ENCODE peak calls at places on chromosome 11, in ten cellular contexts. D, U, R, C, J, S, F, W, N and V are unnamed samples.

GRCh38 chr11:129814244-129814992 is 1.2 kb upstream of the TMEM45B start:
- DNase-seq in D (no peak), U (no peak), R (no peak), C (no peak), J (no peak), S (no peak), F (peak), W (no peak), N (no peak), V (no peak)

GRCh38 chr11:35106595-35106994 is 32.4 kb upstream of the CD44 start:
- DNase-seq in D (no peak), U (no peak), R (no peak), C (no peak), J (no peak), S (no peak), F (no peak), W (no peak), N (no peak), V (no peak)

GRCh38 chr11:128726464-128727139 is 32.7 kb downstream of the FLI1 start:
- DNase-seq in D (no peak), U (no peak), R (no peak), C (peak), J (no peak), S (no peak), F (no peak), W (no peak), N (no peak), V (no peak)

GRCh38 chr11:70838198-70838597 is 414.2 kb downstream of the SHANK2 start:
- DNase-seq in D (no peak), U (no peak), R (no peak), C (no peak), J (no peak), S (no peak), F (no peak), W (no peak), N (no peak), V (no peak)

GRCh38 chr11:48018561-48019229 is 38.3 kb downstream of the PTPRJ start:
- DNase-seq in D (no peak), U (no peak), R (no peak), C (no peak), J (no peak), S (peak), F (peak), W (no peak), N (no peak), V (no peak)

GRCh38 chr11:20110908-20111669 is 49.2 kb downstream of the DBX1 start:
- DNase-seq in D (peak), U (peak), R (peak), C (no peak), J (no peak), S (peak), F (peak), W (no peak), N (peak), V (peak)

GRCh38 chr11:131389582-131389981 is 19.2 kb downstream of the NTM start:
- DNase-seq in D (no peak), U (no peak), R (no peak), C (no peak), J (no peak), S (no peak), F (no peak), W (no peak), N (no peak), V (no peak)

GRCh38 chr11:64334764-64335741 is 5.0 kb upstream of the CCDC88B start:
- DNase-seq in D (peak), U (peak), R (peak), C (no peak), J (no peak), S (no peak), F (peak), W (no peak), N (peak), V (no peak)

GRCh38 chr11:63889344-63889743 is 27.6 kb downstream of the RCOR2 start:
- DNase-seq in D (no peak), U (no peak), R (no peak), C (no peak), J (no peak), S (no peak), F (no peak), W (no peak), N (peak), V (no peak)

GRCh38 chr11:43788394-43788793 is 92.2 kb upstream of the ALKBH3 start:
- DNase-seq in D (no peak), U (no peak), R (peak), C (no peak), J (no peak), S (peak), F (peak), W (no peak), N (no peak), V (no peak)

GRCh38 chr11:46710821-46711269 is 8.2 kb upstream of the F2 start:
- DNase-seq in D (peak), U (peak), R (peak), C (no peak), J (peak), S (no peak), F (no peak), W (no peak), N (no peak), V (no peak)

GRCh38 chr11:15607361-15608036 is 492.8 kb downstream of the INSC start:
- DNase-seq in D (no peak), U (no peak), R (no peak), C (no peak), J (no peak), S (no peak), F (no peak), W (no peak), N (no peak), V (no peak)

GRCh38 chr11:118411523-118411922 is 10.1 kb downstream of the ATP5MG start:
- DNase-seq in D (no peak), U (no peak), R (no peak), C (no peak), J (no peak), S (no peak), F (no peak), W (no peak), N (no peak), V (no peak)

GRCh38 chr11:124971810-124972209 is 17.8 kb downstream of the CCDC15 start:
- DNase-seq in D (no peak), U (no peak), R (no peak), C (no peak), J (no peak), S (no peak), F (no peak), W (no peak), N (no peak), V (no peak)

GRCh38 chr11:117143390-117143789 is 697 bp upstream of the PAFAH1B2 start:
- DNase-seq in D (peak), U (no peak), R (peak), C (no peak), J (no peak), S (peak), F (peak), W (no peak), N (peak), V (peak)

GRCh38 chr11:88555018-88555828 is 217.7 kb upstream of the CTSC start:
- DNase-seq in D (peak), U (peak), R (peak), C (no peak), J (no peak), S (no peak), F (no peak), W (no peak), N (no peak), V (no peak)

GRCh38 chr11:86746509-86746908 is 53.8 kb upstream of the PRSS23 start:
- DNase-seq in D (no peak), U (no peak), R (no peak), C (no peak), J (no peak), S (no peak), F (no peak), W (no peak), N (no peak), V (no peak)

GRCh38 chr11:83717551-83717950 is 431.4 kb upstream of the CCDC90B start:
- DNase-seq in D (no peak), U (no peak), R (no peak), C (no peak), J (no peak), S (no peak), F (no peak), W (no peak), N (no peak), V (no peak)

GRCh38 chr11:30895046-30895445 is 308.9 kb upstream of the MPPED2 start:
- DNase-seq in D (no peak), U (no peak), R (no peak), C (no peak), J (no peak), S (no peak), F (no peak), W (no peak), N (no peak), V (no peak)

GRCh38 chr11:68328374-68329091 is 16.1 kb downstream of the LRP5 start:
- DNase-seq in D (no peak), U (no peak), R (no peak), C (no peak), J (no peak), S (peak), F (peak), W (no peak), N (peak), V (no peak)

GRCh38 chr11:27373856-27374602 is 11.0 kb upstream of the CCDC34 start:
- DNase-seq in D (no peak), U (no peak), R (no peak), C (no peak), J (no peak), S (no peak), F (no peak), W (no peak), N (no peak), V (no peak)

GRCh38 chr11:42239102-42239501 is 779.6 kb upstream of the LRRC4C start:
- DNase-seq in D (peak), U (no peak), R (peak), C (no peak), J (no peak), S (no peak), F (no peak), W (no peak), N (no peak), V (peak)

GRCh38 chr11:72696866-72697428 is 22.7 kb upstream of the PDE2A start:
- DNase-seq in D (peak), U (no peak), R (no peak), C (no peak), J (no peak), S (no peak), F (peak), W (peak), N (peak), V (no peak)

GRCh38 chr11:126862664-126863247 is 137.8 kb downstream of the KIRREL3 start:
- DNase-seq in D (no peak), U (no peak), R (no peak), C (no peak), J (no peak), S (no peak), F (peak), W (no peak), N (no peak), V (no peak)

GRCh38 chr11:44261800-44262591 is 47.9 kb downstream of the ALX4 start:
- DNase-seq in D (no peak), U (no peak), R (no peak), C (no peak), J (no peak), S (no peak), F (no peak), W (no peak), N (no peak), V (no peak)

GRCh38 chr11:83120328-83120727 is 36.6 kb upstream of the PCF11 start:
- DNase-seq in D (peak), U (peak), R (no peak), C (no peak), J (no peak), S (no peak), F (no peak), W (no peak), N (no peak), V (no peak)

GRCh38 chr11:106581399-106581798 is 436.9 kb downstream of the GUCY1A2 start:
- DNase-seq in D (no peak), U (no peak), R (peak), C (no peak), J (no peak), S (no peak), F (no peak), W (no peak), N (peak), V (no peak)

GRCh38 chr11:71209181-71209580 is 43.2 kb downstream of the SHANK2 start:
- DNase-seq in D (no peak), U (no peak), R (no peak), C (no peak), J (no peak), S (no peak), F (no peak), W (no peak), N (no peak), V (no peak)

GRCh38 chr11:20068691-20069090 is 91.6 kb downstream of the DBX1 start:
- DNase-seq in D (no peak), U (no peak), R (no peak), C (no peak), J (no peak), S (no peak), F (no peak), W (no peak), N (no peak), V (peak)

GRCh38 chr11:35267504-35267903 is 128.5 kb downstream of the CD44 start:
- DNase-seq in D (peak), U (peak), R (no peak), C (no peak), J (no peak), S (no peak), F (no peak), W (no peak), N (no peak), V (no peak)

GRCh38 chr11:69161117-69161407 is 5.3 kb downstream of the SMIM38 start:
- DNase-seq in D (no peak), U (no peak), R (no peak), C (no peak), J (no peak), S (no peak), F (no peak), W (no peak), N (no peak), V (no peak)

GRCh38 chr11:124307093-124307492 is 6.7 kb downstream of the OR8D1 start:
- DNase-seq in D (no peak), U (no peak), R (no peak), C (no peak), J (no peak), S (no peak), F (no peak), W (no peak), N (no peak), V (no peak)

GRCh38 chr11:47950396-47950795 is 30.0 kb upstream of the PTPRJ start:
- DNase-seq in D (no peak), U (no peak), R (no peak), C (no peak), J (no peak), S (no peak), F (no peak), W (no peak), N (no peak), V (no peak)

GRCh38 chr11:47220401-47220821 is 5.6 kb downstream of the DDB2 start:
- DNase-seq in D (peak), U (no peak), R (peak), C (no peak), J (no peak), S (no peak), F (no peak), W (no peak), N (no peak), V (no peak)

GRCh38 chr11:99531468-99531867 is 510.7 kb downstream of the CNTN5 start:
- DNase-seq in D (no peak), U (no peak), R (no peak), C (no peak), J (no peak), S (no peak), F (no peak), W (no peak), N (no peak), V (no peak)

GRCh38 chr11:44627911-44628729 is 62.7 kb downstream of the CD82 start:
- DNase-seq in D (peak), U (no peak), R (no peak), C (no peak), J (no peak), S (no peak), F (no peak), W (peak), N (peak), V (no peak)

DNA sequence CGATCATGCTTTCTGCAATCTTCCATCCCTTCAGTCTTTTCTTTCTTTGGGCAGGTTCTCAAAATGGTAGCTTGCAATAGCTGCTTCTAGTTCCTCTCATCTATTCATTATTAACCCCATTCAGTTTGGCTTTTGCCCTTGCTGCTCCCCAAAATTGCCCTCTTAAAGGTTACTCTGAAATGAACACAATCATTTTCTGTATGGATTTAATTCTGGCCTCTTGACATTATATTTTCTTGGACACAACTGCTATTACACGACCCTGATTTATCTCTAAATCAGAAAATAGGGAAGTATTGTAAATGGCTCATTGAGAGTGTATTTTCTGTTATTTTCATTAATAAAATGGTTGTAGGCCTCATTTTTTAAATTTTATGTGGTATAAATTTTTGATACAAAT is at the start of gene ANGPTL5:
- DNase-seq in D (no peak), U (no peak), R (no peak), C (no peak), J (no peak), S (no peak), F (no peak), W (no peak), N (no peak), V (no peak)
- H3K4me3 ChIP-seq in D (peak), U (peak), R (peak), C (peak), J (peak), S (peak), F (peak), W (peak), N (peak), V (peak)

GRCh38 chr11:32817181-32817842 is 12.4 kb upstream of the PRRG4 start:
- DNase-seq in D (no peak), U (no peak), R (no peak), C (no peak), J (no peak), S (no peak), F (no peak), W (no peak), N (no peak), V (no peak)

GRCh38 chr11:32821917-32822560 is 7.7 kb upstream of the PRRG4 start:
- DNase-seq in D (no peak), U (no peak), R (no peak), C (no peak), J (no peak), S (no peak), F (no peak), W (no peak), N (no peak), V (no peak)

GRCh38 chr11:32819187-32819586 is 10.5 kb upstream of the PRRG4 start:
- DNase-seq in D (no peak), U (no peak), R (no peak), C (no peak), J (no peak), S (no peak), F (no peak), W (no peak), N (no peak), V (no peak)

GRCh38 chr11:32817843-32818183 is 11.9 kb upstream of the PRRG4 start:
- DNase-seq in D (no peak), U (no peak), R (no peak), C (no peak), J (no peak), S (no peak), F (no peak), W (no peak), N (no peak), V (no peak)

DNA sequence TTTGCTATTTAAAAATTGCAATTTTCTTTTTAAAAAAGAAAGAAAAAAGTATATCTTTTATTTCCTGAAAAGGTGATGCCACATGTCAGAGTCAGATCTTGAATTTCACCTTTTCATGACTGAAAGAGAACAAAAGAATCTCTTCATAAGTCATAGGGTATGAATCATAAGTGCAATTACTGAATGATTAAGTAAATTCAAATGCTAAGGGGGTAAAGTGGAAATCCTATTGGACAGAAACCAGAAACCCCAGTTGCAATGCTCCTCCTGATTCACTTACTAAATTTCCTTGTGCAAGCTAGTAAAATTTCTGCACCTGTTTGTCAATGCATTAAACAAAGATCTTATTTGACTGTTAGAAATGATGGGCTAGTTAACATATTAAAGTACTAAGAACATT is 8.2 kb upstream of the PRRG4 start:
- DNase-seq in D (no peak), U (no peak), R (no peak), C (no peak), J (no peak), S (no peak), F (no peak), W (no peak), N (no peak), V (no peak)
- H3K4me3 ChIP-seq in D (no peak), U (no peak), R (no peak), C (no peak), J (no peak), S (no peak), F (no peak), W (no peak), N (no peak), V (no peak)

DNA sequence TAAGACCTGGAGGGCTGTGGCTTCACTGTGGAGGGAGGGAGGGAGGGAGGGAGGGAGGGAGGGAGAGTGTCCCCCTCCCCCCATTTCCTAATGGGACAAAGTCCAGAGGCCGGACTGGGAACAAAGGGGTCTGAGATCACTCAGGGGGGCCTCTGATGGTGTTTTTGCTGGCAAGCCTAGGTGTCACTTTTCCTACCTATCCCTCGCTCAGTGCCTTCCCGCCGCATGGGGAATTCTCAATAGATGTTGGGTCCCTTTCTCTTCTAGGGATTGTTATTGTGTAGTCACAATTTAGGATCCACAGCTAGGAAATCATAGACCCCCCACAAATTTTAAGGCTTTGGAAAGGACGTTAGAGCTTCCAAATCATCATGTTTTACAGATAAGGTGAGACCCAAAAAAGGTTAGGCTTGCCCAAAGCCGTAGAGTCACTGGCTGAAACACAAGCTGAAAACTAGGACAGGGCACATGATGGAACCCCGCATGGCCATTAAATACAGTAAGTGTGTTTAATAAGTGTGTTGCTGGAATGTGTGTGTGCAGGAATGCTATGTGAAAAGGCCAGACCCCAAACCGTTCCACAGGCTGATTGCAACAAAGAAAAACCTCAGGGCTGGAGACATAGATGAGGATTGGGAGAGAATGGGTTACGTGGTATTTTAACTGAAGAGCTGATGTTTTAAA is 4.8 kb upstream of the FTH1 start:
- DNase-seq in D (peak), U (no peak), R (peak), C (no peak), J (no peak), S (no peak), F (no peak), W (no peak), N (no peak), V (no peak)
- H3K4me3 ChIP-seq in D (peak), U (no peak), R (peak), C (peak), J (peak), S (no peak), F (no peak), W (peak), N (no peak), V (no peak)

GRCh38 chr11:12914401-12914912 is 94.7 kb upstream of the RASSF10 start:
- DNase-seq in D (peak), U (no peak), R (peak), C (no peak), J (no peak), S (peak), F (peak), W (no peak), N (peak), V (no peak)

GRCh38 chr11:12909866-12910265 is 99.2 kb upstream of the RASSF10 start:
- DNase-seq in D (peak), U (no peak), R (no peak), C (no peak), J (no peak), S (no peak), F (no peak), W (no peak), N (no peak), V (no peak)

GRCh38 chr11:12917830-12918229 is 91.3 kb upstream of the RASSF10 start:
- DNase-seq in D (no peak), U (no peak), R (no peak), C (no peak), J (no peak), S (no peak), F (no peak), W (no peak), N (no peak), V (no peak)

GRCh38 chr11:12918667-12919066 is 90.4 kb upstream of the RASSF10 start:
- DNase-seq in D (no peak), U (no peak), R (no peak), C (no peak), J (no peak), S (no peak), F (no peak), W (no peak), N (no peak), V (no peak)

GRCh38 chr11:12915093-12915492 is 94.0 kb upstream of the RASSF10 start:
- DNase-seq in D (no peak), U (no peak), R (no peak), C (no peak), J (no peak), S (no peak), F (no peak), W (no peak), N (peak), V (no peak)
- H3K4me3 ChIP-seq in D (peak), U (no peak), R (no peak), C (no peak), J (no peak), S (no peak), F (no peak), W (no peak), N (no peak), V (no peak)

GRCh38 chr11:3857628-3858027 is 2.2 kb downstream of the STIM1 start:
- DNase-seq in D (no peak), U (no peak), R (no peak), C (no peak), J (no peak), S (no peak), F (no peak), W (no peak), N (no peak), V (no peak)
- H3K4me3 ChIP-seq in D (no peak), U (no peak), R (no peak), C (peak), J (peak), S (no peak), F (no peak), W (peak), N (no peak), V (no peak)

GRCh38 chr11:10878408-10879214 is 20.8 kb upstream of the ZBED5 start:
- DNase-seq in D (peak), U (no peak), R (peak), C (no peak), J (no peak), S (peak), F (peak), W (no peak), N (no peak), V (no peak)
- H3K4me3 ChIP-seq in D (no peak), U (no peak), R (no peak), C (no peak), J (no peak), S (no peak), F (no peak), W (no peak), N (no peak), V (no peak)